ENCODE peak calls at places on chromosomes 2 and 18, in nine cellular contexts. K is K562, R is Panc1, O is A549, B is GM12878, M is HCT116, U is HepG2, T is SK-N-SH, Y is HL-60. L is an unnamed sample.

GRCh38 chr2:239441261-239441701 is 40.5 kb upstream of the HDAC4 start:
- DNase-seq in K (no peak), R (no peak), O (no peak), B (no peak), M (no peak), U (no peak), T (no peak), Y (peak), L (peak)

GRCh38 chr2:190359896-190360376 is 16.5 kb downstream of the INPP1 start:
- DNase-seq in K (no peak), R (no peak), O (no peak), B (no peak), M (no peak), U (peak), T (peak), Y (no peak), L (peak)

GRCh38 chr18:13982136-13982535 is 66.8 kb upstream of the MC2R start:
- DNase-seq in K (no peak), R (no peak), O (no peak), B (no peak), M (no peak), U (peak), T (peak), Y (no peak), L (peak)

GRCh38 chr2:120321721-120322284 is 24.1 kb upstream of the INHBB start:
- DNase-seq in K (no peak), R (no peak), O (no peak), B (no peak), M (no peak), U (no peak), T (no peak), Y (no peak), L (no peak)

GRCh38 chr2:85990084-85990483 is 101.3 kb upstream of the ST3GAL5 start:
- DNase-seq in K (no peak), R (no peak), O (no peak), B (no peak), M (no peak), U (no peak), T (no peak), Y (no peak), L (no peak)

GRCh38 chr2:70321377-70321776 is 19.5 kb upstream of the FAM136A start:
- DNase-seq in K (no peak), R (no peak), O (no peak), B (no peak), M (no peak), U (no peak), T (no peak), Y (peak), L (no peak)

GRCh38 chr18:25974630-25975077 is 115.8 kb downstream of the SS18 start:
- DNase-seq in K (no peak), R (no peak), O (peak), B (no peak), M (no peak), U (no peak), T (no peak), Y (no peak), L (no peak)

GRCh38 chr2:175553944-175554343 is 372.4 kb upstream of the ATP5MC3 start:
- DNase-seq in K (no peak), R (no peak), O (no peak), B (no peak), M (no peak), U (no peak), T (no peak), Y (no peak), L (no peak)

GRCh38 chr18:58639751-58640427 is 11.0 kb upstream of the ALPK2 start:
- DNase-seq in K (no peak), R (no peak), O (no peak), B (no peak), M (no peak), U (no peak), T (no peak), Y (no peak), L (peak)

GRCh38 chr2:10395893-10396292 is 52.2 kb downstream of the ODC1 start:
- DNase-seq in K (no peak), R (no peak), O (no peak), B (no peak), M (no peak), U (no peak), T (no peak), Y (no peak), L (no peak)

GRCh38 chr2:45731146-45731545 is 79.7 kb downstream of the PRKCE start:
- DNase-seq in K (no peak), R (no peak), O (no peak), B (no peak), M (no peak), U (no peak), T (no peak), Y (peak), L (no peak)

GRCh38 chr2:74703373-74703772 is 49.3 kb downstream of the SEMA4F start:
- DNase-seq in K (no peak), R (no peak), O (no peak), B (no peak), M (no peak), U (no peak), T (no peak), Y (no peak), L (no peak)

GRCh38 chr2:164773635-164774034 is 68.0 kb downstream of the COBLL1 start:
- DNase-seq in K (no peak), R (no peak), O (no peak), B (no peak), M (no peak), U (no peak), T (no peak), Y (no peak), L (no peak)

GRCh38 chr2:130251520-130251864 is 53.3 kb upstream of the TUBA3E start:
- DNase-seq in K (no peak), R (no peak), O (no peak), B (no peak), M (no peak), U (no peak), T (peak), Y (no peak), L (no peak)

GRCh38 chr2:170310876-170311502 is 133.0 kb downstream of the MYO3B start:
- DNase-seq in K (no peak), R (no peak), O (no peak), B (peak), M (no peak), U (no peak), T (no peak), Y (no peak), L (no peak)

GRCh38 chr2:238493880-238494572 is 67.3 kb downstream of the ASB1 start:
- DNase-seq in K (no peak), R (no peak), O (no peak), B (no peak), M (no peak), U (no peak), T (no peak), Y (no peak), L (no peak)

GRCh38 chr2:168246483-168247340 is 683 bp downstream of the STK39 start:
- DNase-seq in K (peak), R (no peak), O (peak), B (no peak), M (no peak), U (peak), T (peak), Y (peak), L (peak)

GRCh38 chr2:45380131-45380836 is 230.8 kb downstream of the SRBD1 start:
- DNase-seq in K (no peak), R (peak), O (peak), B (no peak), M (no peak), U (peak), T (no peak), Y (no peak), L (no peak)

GRCh38 chr2:180359522-180360282 is 352.6 kb upstream of the CWC22 start:
- DNase-seq in K (no peak), R (no peak), O (no peak), B (peak), M (peak), U (no peak), T (no peak), Y (peak), L (peak)

GRCh38 chr2:147331790-147332419 is 512.9 kb upstream of the ACVR2A start:
- DNase-seq in K (no peak), R (no peak), O (peak), B (no peak), M (peak), U (peak), T (no peak), Y (no peak), L (peak)

GRCh38 chr2:178258916-178259315 is 64.6 kb downstream of the OSBPL6 start:
- DNase-seq in K (no peak), R (no peak), O (no peak), B (no peak), M (no peak), U (no peak), T (no peak), Y (no peak), L (no peak)

GRCh38 chr18:10397004-10397403 is 57.4 kb upstream of the APCDD1 start:
- DNase-seq in K (no peak), R (no peak), O (no peak), B (no peak), M (no peak), U (no peak), T (no peak), Y (no peak), L (no peak)

GRCh38 chr2:64203131-64204005 is 59.1 kb upstream of the PELI1 start:
- DNase-seq in K (no peak), R (no peak), O (no peak), B (no peak), M (no peak), U (no peak), T (no peak), Y (no peak), L (no peak)

GRCh38 chr2:105561401-105561800 is 162.6 kb upstream of the FHL2 start:
- DNase-seq in K (no peak), R (no peak), O (no peak), B (no peak), M (no peak), U (no peak), T (no peak), Y (no peak), L (no peak)

GRCh38 chr2:26550276-26551015 is 72.5 kb upstream of the OTOF start:
- DNase-seq in K (no peak), R (no peak), O (no peak), B (no peak), M (no peak), U (no peak), T (no peak), Y (no peak), L (no peak)

GRCh38 chr2:148814853-148815419 is 60.1 kb upstream of the KIF5C start:
- DNase-seq in K (no peak), R (no peak), O (no peak), B (no peak), M (no peak), U (no peak), T (no peak), Y (no peak), L (no peak)

GRCh38 chr2:238465487-238466241 is 38.9 kb downstream of the ASB1 start:
- DNase-seq in K (no peak), R (no peak), O (no peak), B (no peak), M (no peak), U (no peak), T (no peak), Y (no peak), L (no peak)

GRCh38 chr2:170878505-170878904 is 50.5 kb upstream of the GORASP2 start:
- DNase-seq in K (no peak), R (no peak), O (no peak), B (no peak), M (no peak), U (peak), T (no peak), Y (no peak), L (no peak)

GRCh38 chr18:71168576-71169145 is 879.8 kb downstream of the SOCS6 start:
- DNase-seq in K (no peak), R (no peak), O (no peak), B (no peak), M (no peak), U (no peak), T (no peak), Y (no peak), L (no peak)

GRCh38 chr2:180307096-180307495 is 300.0 kb upstream of the CWC22 start:
- DNase-seq in K (no peak), R (no peak), O (no peak), B (no peak), M (no peak), U (no peak), T (no peak), Y (no peak), L (no peak)

GRCh38 chr2:121992700-121993099 is 237.2 kb downstream of the TSN start:
- DNase-seq in K (no peak), R (no peak), O (no peak), B (no peak), M (no peak), U (no peak), T (no peak), Y (no peak), L (peak)

GRCh38 chr2:118430510-118431187 is 342.4 kb downstream of the INSIG2 start:
- DNase-seq in K (no peak), R (no peak), O (no peak), B (no peak), M (no peak), U (no peak), T (no peak), Y (no peak), L (no peak)

DNA sequence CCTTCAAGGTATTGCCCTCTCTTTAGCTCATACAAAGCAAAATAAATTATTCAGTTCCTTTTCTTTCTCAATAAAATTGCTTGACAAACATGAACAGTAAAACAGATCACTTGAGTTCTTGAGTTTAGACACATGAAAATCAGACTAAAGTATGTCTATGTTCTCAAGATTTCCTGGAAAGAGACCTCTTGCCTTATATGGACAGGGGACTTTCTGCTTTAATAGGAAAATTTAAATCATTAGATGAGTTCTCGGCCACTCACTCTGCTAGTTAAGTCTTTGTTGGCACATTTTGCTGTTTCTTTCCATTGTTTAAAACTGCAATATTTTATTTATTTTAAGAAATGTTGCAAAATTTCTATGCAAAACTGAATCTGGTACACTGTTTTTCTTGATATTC is 207.8 kb downstream of the RND3 start:
- DNase-seq in K (no peak), R (no peak), O (no peak), B (no peak), M (no peak), U (no peak), T (no peak), Y (no peak), L (no peak)
- TF ChIP-seq REST in K (no peak), R (no peak), O (no peak), B (no peak), M (no peak), U (no peak), T (no peak), Y (no peak), L (no peak)

GRCh38 chr2:47904903-47905453 is 1.3 kb downstream of the FBXO11 start:
- DNase-seq in K (peak), R (no peak), O (peak), B (no peak), M (no peak), U (peak), T (peak), Y (peak), L (peak)

GRCh38 chr2:47908682-47909081 is 2.4 kb upstream of the FBXO11 start:
- DNase-seq in K (no peak), R (no peak), O (no peak), B (no peak), M (no peak), U (no peak), T (no peak), Y (no peak), L (no peak)

GRCh38 chr2:47905454-47906260 is 641 bp downstream of the FBXO11 start:
- DNase-seq in K (no peak), R (no peak), O (peak), B (no peak), M (no peak), U (no peak), T (peak), Y (peak), L (no peak)

GRCh38 chr2:47906261-47907096 is at the start of gene FBXO11:
- DNase-seq in K (peak), R (peak), O (peak), B (peak), M (peak), U (peak), T (peak), Y (peak), L (peak)

GRCh38 chr2:47907097-47907781 is 941 bp upstream of the FBXO11 start:
- DNase-seq in K (no peak), R (no peak), O (peak), B (no peak), M (no peak), U (no peak), T (no peak), Y (peak), L (peak)
- TF ChIP-seq REST in K (no peak), R (no peak), O (no peak), B (no peak), M (no peak), U (no peak), T (no peak), Y (no peak), L (no peak)

GRCh38 chr18:60215432-60215831 is 157.1 kb downstream of the MC4R start:
- DNase-seq in K (no peak), R (no peak), O (no peak), B (no peak), M (no peak), U (no peak), T (no peak), Y (no peak), L (no peak)
- TF ChIP-seq REST in K (no peak), R (no peak), O (no peak), B (no peak), M (no peak), U (no peak), T (no peak), Y (no peak), L (no peak)

DNA sequence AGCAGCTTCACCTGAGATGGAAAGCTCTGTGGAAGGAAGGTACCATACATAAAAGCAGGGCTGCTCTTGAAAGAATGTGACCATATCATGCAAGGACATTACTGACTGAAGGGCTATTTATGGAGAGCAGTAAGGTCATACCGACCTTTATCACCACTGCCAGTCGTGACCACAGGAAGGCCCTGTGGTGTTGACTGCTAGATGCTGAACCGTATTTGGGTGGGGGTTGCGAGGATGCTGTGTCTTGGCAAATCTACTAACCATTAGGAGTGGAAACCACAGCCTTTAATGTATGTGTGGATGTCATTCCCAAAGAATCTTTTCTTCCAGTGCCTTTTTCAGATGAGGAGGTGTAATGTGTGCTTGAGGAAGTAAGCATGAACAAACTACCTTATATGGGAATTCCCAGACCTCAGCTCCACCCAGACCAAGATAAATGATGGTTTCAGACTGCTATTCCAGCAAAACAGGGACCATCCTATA is 60.8 kb downstream of the LIMS1 start:
- DNase-seq in K (peak), R (peak), O (peak), B (no peak), M (no peak), U (peak), T (no peak), Y (no peak), L (no peak)
- TF ChIP-seq REST in K (no peak), R (no peak), O (no peak), B (no peak), M (no peak), U (no peak), T (peak), Y (no peak), L (no peak)

DNA sequence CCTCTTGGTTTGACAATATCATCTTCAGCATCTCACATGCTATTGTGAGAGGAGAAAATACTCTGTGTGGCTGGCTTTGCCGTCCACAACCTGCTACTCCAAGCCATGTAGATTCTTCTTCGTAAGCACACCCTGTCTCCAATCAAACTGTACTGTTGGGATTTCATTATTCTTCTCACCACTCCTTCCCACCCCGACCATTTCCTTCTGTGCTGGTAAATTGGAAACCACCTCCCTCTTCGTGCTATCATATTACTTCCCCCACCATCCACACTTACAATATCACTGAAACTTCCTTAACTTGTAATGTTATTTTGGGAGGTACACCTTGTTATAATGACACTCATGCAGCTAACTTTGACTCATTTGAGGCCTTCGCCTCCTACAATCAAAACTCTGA is 3.2 kb upstream of the AGXT start:
- DNase-seq in K (no peak), R (no peak), O (no peak), B (no peak), M (no peak), U (no peak), T (no peak), Y (no peak), L (no peak)
- TF ChIP-seq REST in K (no peak), R (no peak), O (no peak), B (no peak), M (no peak), U (no peak), T (no peak), Y (no peak), L (no peak)

GRCh38 chr2:233273120-233273519 is 21.6 kb downstream of the ATG16L1 start:
- DNase-seq in K (no peak), R (no peak), O (no peak), B (no peak), M (no peak), U (no peak), T (no peak), Y (no peak), L (no peak)
- TF ChIP-seq REST in K (no peak), R (no peak), O (no peak), B (no peak), M (no peak), U (no peak), T (no peak), Y (no peak), L (no peak)

GRCh38 chr2:187117483-187117882 is 268.5 kb upstream of the ZSWIM2 start:
- DNase-seq in K (no peak), R (no peak), O (peak), B (no peak), M (no peak), U (no peak), T (no peak), Y (no peak), L (peak)
- TF ChIP-seq REST in K (no peak), R (no peak), O (no peak), B (no peak), M (no peak), U (no peak), T (no peak), Y (no peak), L (no peak)

GRCh38 chr2:205474746-205475145 is 207.6 kb upstream of the NRP2 start:
- DNase-seq in K (no peak), R (no peak), O (no peak), B (no peak), M (no peak), U (no peak), T (no peak), Y (no peak), L (no peak)
- TF ChIP-seq REST in K (no peak), R (no peak), O (no peak), B (no peak), M (no peak), U (no peak), T (no peak), Y (no peak), L (no peak)

GRCh38 chr2:72788756-72789155 is 37.1 kb downstream of the EXOC6B start:
- DNase-seq in K (no peak), R (no peak), O (peak), B (no peak), M (no peak), U (no peak), T (no peak), Y (no peak), L (no peak)
- TF ChIP-seq REST in K (no peak), R (no peak), O (no peak), B (no peak), M (no peak), U (no peak), T (no peak), Y (no peak), L (no peak)

DNA sequence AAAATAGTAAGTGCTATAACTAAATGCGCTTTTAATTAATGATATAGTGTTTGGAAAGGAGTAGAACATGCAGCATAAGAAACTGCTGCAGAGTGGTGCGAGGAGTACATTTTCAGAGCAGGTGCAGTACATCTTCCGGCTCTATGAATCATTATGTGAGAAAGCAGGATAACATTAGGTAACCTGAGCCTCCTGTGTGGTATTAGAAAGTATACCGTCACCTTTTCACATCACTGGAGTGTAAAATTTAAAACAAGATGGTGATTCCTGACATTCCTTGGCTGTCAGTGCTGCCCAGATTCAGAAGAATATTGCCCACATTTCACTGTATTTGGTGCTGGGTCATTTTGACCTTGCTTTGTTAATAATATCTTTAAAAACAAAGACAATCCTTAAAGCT is 7.8 kb upstream of the DYNC2LI1 start:
- DNase-seq in K (no peak), R (no peak), O (no peak), B (no peak), M (no peak), U (no peak), T (no peak), Y (no peak), L (no peak)
- TF ChIP-seq REST in K (no peak), R (no peak), O (no peak), B (no peak), M (no peak), U (no peak), T (no peak), Y (no peak), L (no peak)